ENCODE peak calls at places on chromosomes 13 and 19, in six cellular contexts. J is NCI-H460, I is BJ, E is AML-193, W is midbrain, Z is astrocyte of the cerebellum. Q is an unnamed sample.

GRCh38 chr19:22545751-22546150 is 88.4 kb upstream of the ZNF492 start:
- DNase-seq in J (no peak), I (no peak), E (peak), W (peak), Z (no peak), Q (no peak)

GRCh38 chr13:97883356-97883755 is 70.1 kb upstream of the IPO5 start:
- DNase-seq in J (no peak), I (no peak), E (no peak), W (no peak), Z (no peak), Q (no peak)

GRCh38 chr19:49687566-49688316 is 1.7 kb upstream of the ADM5 start:
- DNase-seq in J (no peak), I (no peak), E (no peak), W (no peak), Z (no peak), Q (no peak)

GRCh38 chr13:98974053-98974452 is 3.8 kb downstream of the DOCK9 start:
- DNase-seq in J (no peak), I (no peak), E (peak), W (no peak), Z (no peak), Q (no peak)

GRCh38 chr19:4027146-4027545 is 19.6 kb downstream of the PIAS4 start:
- DNase-seq in J (no peak), I (no peak), E (no peak), W (no peak), Z (no peak), Q (no peak)

GRCh38 chr13:46516624-46517318 is 36.2 kb upstream of the LRCH1 start:
- DNase-seq in J (no peak), I (no peak), E (no peak), W (no peak), Z (no peak), Q (no peak)

GRCh38 chr19:39497850-39498261 is 891 bp upstream of the DLL3 start:
- DNase-seq in J (peak), I (no peak), E (peak), W (peak), Z (no peak), Q (no peak)

GRCh38 chr19:12837225-12837624 is 1.1 kb upstream of the MAST1 start:
- DNase-seq in J (no peak), I (no peak), E (no peak), W (no peak), Z (no peak), Q (no peak)

GRCh38 chr19:996051-996838 is 4.0 kb upstream of the GRIN3B start:
- DNase-seq in J (peak), I (no peak), E (no peak), W (no peak), Z (no peak), Q (peak)

Q was measured in stimulated activated CD8-positive, alpha-beta memory T cell treated with anti-CD3 and anti-CD28 coated beads, Interleukin-2, amount 100 ng/mL, for 1 hour.